ENCODE peak calls at places on chromosomes 7 and 10, in four cellular contexts. P is A549, W is K562, U is GM12878. N is an unnamed sample.

GRCh38 chr7:135714534-135715009 is 13.4 kb downstream of the SLC13A4 start:
- DNase-seq in U (no peak), P (peak; percentile 33), W (no peak), N (peak; percentile 6)

GRCh38 chr10:9076066-9076465 is 1021.6 kb downstream of the GATA3 start:
- DNase-seq in P (no peak), U (no peak), W (no peak), N (no peak)

GRCh38 chr7:105325225-105325904 is 63.4 kb downstream of the SRPK2 start:
- DNase-seq in U (no peak), W (no peak), P (no peak), N (no peak)

GRCh38 chr7:92602352-92603088 is 12.3 kb upstream of the FAM133B start:
- DNase-seq in P (no peak), U (no peak), W (no peak), N (peak; percentile 21)

GRCh38 chr7:158745057-158745715 is 40.6 kb upstream of the NCAPG2 start:
- DNase-seq in U (no peak), P (no peak), W (no peak), N (no peak)

GRCh38 chr7:143393267-143394041 is 12.3 kb downstream of the ZYX start:
- DNase-seq in P (no peak), W (peak; percentile 36), U (no peak), N (peak; percentile 87)

GRCh38 chr10:58952747-58953466 is 223.5 kb upstream of the PHYHIPL start:
- DNase-seq in W (peak; percentile 46), P (peak; percentile 52), U (peak; percentile 19), N (peak; percentile 53)

GRCh38 chr7:24152356-24152755 is 131.6 kb upstream of the NPY start:
- DNase-seq in P (no peak), W (no peak), U (no peak), N (no peak)

GRCh38 chr7:98872328-98872924 is 2.6 kb upstream of the TMEM130 start:
- DNase-seq in P (peak; percentile 58), W (peak; percentile 44), U (no peak), N (peak; percentile 57)

GRCh38 chr10:97024181-97025073 is 161.3 kb downstream of the SLIT1 start:
- DNase-seq in P (peak; percentile 66), U (peak; percentile 28), W (no peak), N (no peak)

GRCh38 chr10:60417898-60418297 is 28.2 kb upstream of the ANK3 start:
- DNase-seq in P (no peak), U (no peak), W (no peak), N (no peak)

GRCh38 chr7:134772401-134772800 is 7.0 kb upstream of the CALD1 start:
- DNase-seq in U (no peak), P (no peak), W (no peak), N (no peak)

GRCh38 chr10:107434854-107435253 is 270.3 kb upstream of the SORCS1 start:
- DNase-seq in U (no peak), W (no peak), P (no peak), N (no peak)

GRCh38 chr7:30970594-30971094 is 6.9 kb downstream of the GHRHR start:
- DNase-seq in P (no peak), U (no peak), W (no peak), N (no peak)

GRCh38 chr7:115019882-115020605 is 98.2 kb downstream of the MDFIC start:
- DNase-seq in P (no peak), W (no peak), U (no peak), N (no peak)

GRCh38 chr10:73873163-73873842 is 1.1 kb downstream of the CAMK2G start:
- DNase-seq in W (no peak), P (no peak), U (no peak), N (no peak)

GRCh38 chr10:1550616-1551015 is 186.7 kb downstream of the ADARB2 start:
- DNase-seq in W (no peak), U (no peak), P (no peak), N (no peak)

GRCh38 chr7:3065724-3066143 is 22.1 kb upstream of the CARD11 start:
- DNase-seq in U (no peak), W (peak; percentile 86), P (peak; percentile 45), N (peak; percentile 11)

GRCh38 chr7:87007063-87007462 is 52.4 kb downstream of the ELAPOR2 start:
- DNase-seq in U (no peak), W (no peak), P (no peak), N (no peak)

GRCh38 chr7:70694909-70695803 is 436.8 kb upstream of the GALNT17 start:
- DNase-seq in P (no peak), W (no peak), U (no peak), N (no peak)
- TF ChIP-seq POLR2AphosphoS2 in P (no peak), W (no peak), U (no peak), N (no peak)

GRCh38 chr10:4474829-4475228 is 351.2 kb upstream of the AKR1E2 start:
- DNase-seq in U (no peak), W (no peak), P (no peak), N (no peak)

GRCh38 chr10:4472190-4472904 is 353.7 kb upstream of the AKR1E2 start:
- DNase-seq in W (no peak), P (no peak), U (no peak), N (no peak)

GRCh38 chr10:4475796-4476195 is 350.2 kb upstream of the AKR1E2 start:
- DNase-seq in U (no peak), P (no peak), W (no peak), N (no peak)

GRCh38 chr10:4473977-4474376 is 352.0 kb upstream of the AKR1E2 start:
- DNase-seq in P (no peak), U (no peak), W (no peak), N (no peak)

GRCh38 chr10:4470231-4470840 is 355.7 kb upstream of the AKR1E2 start:
- DNase-seq in P (peak; percentile 16), U (no peak), W (no peak), N (no peak)
- TF ChIP-seq POLR2AphosphoS2 in P (no peak), U (no peak), W (no peak), N (no peak)

GRCh38 chr7:1964913-1965578 is 267.7 kb downstream of the MAD1L1 start:
- DNase-seq in W (no peak), P (no peak), U (no peak), N (no peak)
- TF ChIP-seq POLR2AphosphoS2 in W (no peak), P (no peak), U (no peak), N (no peak)

GRCh38 chr7:151312356-151312755 is 29.3 kb upstream of the NUB1 start:
- DNase-seq in W (no peak), U (no peak), P (no peak), N (no peak)
- TF ChIP-seq POLR2AphosphoS2 in W (no peak), U (no peak), P (no peak), N (no peak)

GRCh38 chr10:117537436-117537903 is 5.1 kb upstream of the EMX2 start:
- DNase-seq in W (peak; percentile 75), P (peak; percentile 25), U (no peak), N (no peak)
- TF ChIP-seq POLR2AphosphoS2 in W (no peak), P (no peak), U (no peak), N (no peak)

GRCh38 chr7:102262536-102262935 is 24.1 kb upstream of the SH2B2 start:
- DNase-seq in P (no peak), U (no peak), W (no peak), N (no peak)

GRCh38 chr7:102261451-102261850 is 25.2 kb upstream of the SH2B2 start:
- DNase-seq in P (no peak), U (no peak), W (no peak), N (no peak)

GRCh38 chr7:102258073-102258748 is 28.5 kb upstream of the SH2B2 start:
- DNase-seq in W (no peak), P (no peak), U (no peak), N (peak; percentile 88)

GRCh38 chr7:102258749-102259107 is 27.9 kb upstream of the SH2B2 start:
- DNase-seq in W (no peak), P (no peak), U (no peak), N (no peak)

GRCh38 chr7:102260856-102261255 is 25.8 kb upstream of the SH2B2 start:
- DNase-seq in W (peak; percentile 55), U (no peak), P (no peak), N (no peak)
- TF ChIP-seq POLR2AphosphoS2 in W (no peak), U (no peak), P (no peak), N (no peak)